ENCODE peak calls at places on chromosome 4, in six cellular contexts. C is cardiac fibroblast; M is stomach; B is uterus; J is epithelial cell of esophagus; X is CD4-positive, alpha-beta T cell. V is an unnamed sample.

GRCh38 chr4:48262926-48263325 is 6.7 kb downstream of the TEC start:
- DNase-seq in J (no peak), M (no peak), B (no peak), C (no peak), X (no peak), V (no peak)

GRCh38 chr4:55008166-55009056 is 117.0 kb downstream of the KDR start:
- DNase-seq in X (no peak), C (peak), M (no peak), J (peak), B (no peak), V (peak)

GRCh38 chr4:158856852-158857251 is 88.0 kb downstream of the FNIP2 start:
- DNase-seq in X (no peak), J (peak), B (no peak), C (peak), M (no peak), V (peak)

GRCh38 chr4:150256841-150257273 is 178.6 kb downstream of the DCLK2 start:
- DNase-seq in J (peak), X (no peak), M (no peak), C (no peak), B (no peak), V (peak)

GRCh38 chr4:37765741-37766140 is 60.7 kb upstream of the PGM2 start:
- DNase-seq in J (no peak), B (no peak), C (no peak), M (no peak), X (no peak), V (no peak)

GRCh38 chr4:112515278-112516075 is 503 bp downstream of the NEUROG2 start:
- DNase-seq in J (peak), X (no peak), B (no peak), C (peak), M (no peak), V (no peak)

GRCh38 chr4:22551550-22551949 is 35.7 kb upstream of the ADGRA3 start:
- DNase-seq in J (no peak), X (no peak), M (no peak), B (no peak), C (peak), V (no peak)

GRCh38 chr4:87911252-87911774 is 64.2 kb upstream of the SPP1 start:
- DNase-seq in J (no peak), M (no peak), X (no peak), B (no peak), C (no peak), V (no peak)

GRCh38 chr4:139735381-139736256 is 70.0 kb downstream of the MGST2 start:
- DNase-seq in X (no peak), M (no peak), J (no peak), B (peak), C (peak), V (no peak)

GRCh38 chr4:8435656-8436121 is 4.8 kb downstream of the ACOX3 start:
- DNase-seq in C (peak), X (no peak), B (no peak), M (peak), J (peak), V (no peak)

GRCh38 chr4:7651461-7651921 is 216.8 kb upstream of the PSAPL1 start:
- DNase-seq in J (peak), C (peak), X (no peak), M (no peak), B (peak), V (peak)

GRCh38 chr4:20883231-20883630 is 183.0 kb downstream of the PACRGL start:
- DNase-seq in M (no peak), B (no peak), X (no peak), C (no peak), J (peak), V (no peak)

GRCh38 chr4:113503691-113504090 is 257.8 kb downstream of the CAMK2D start:
- DNase-seq in J (no peak), B (no peak), C (peak), X (no peak), M (no peak), V (no peak)

GRCh38 chr4:55851885-55852284 is 1.6 kb upstream of the EXOC1 start:
- DNase-seq in C (no peak), X (no peak), M (no peak), B (no peak), J (peak), V (peak)

GRCh38 chr4:73404042-73404441 is at the start of gene ALB:
- DNase-seq in X (no peak), J (no peak), M (no peak), B (no peak), C (no peak), V (no peak)
- TF ChIP-seq CTCF in X (no peak), J (no peak), M (no peak), B (no peak), C (no peak), V (no peak)

DNA sequence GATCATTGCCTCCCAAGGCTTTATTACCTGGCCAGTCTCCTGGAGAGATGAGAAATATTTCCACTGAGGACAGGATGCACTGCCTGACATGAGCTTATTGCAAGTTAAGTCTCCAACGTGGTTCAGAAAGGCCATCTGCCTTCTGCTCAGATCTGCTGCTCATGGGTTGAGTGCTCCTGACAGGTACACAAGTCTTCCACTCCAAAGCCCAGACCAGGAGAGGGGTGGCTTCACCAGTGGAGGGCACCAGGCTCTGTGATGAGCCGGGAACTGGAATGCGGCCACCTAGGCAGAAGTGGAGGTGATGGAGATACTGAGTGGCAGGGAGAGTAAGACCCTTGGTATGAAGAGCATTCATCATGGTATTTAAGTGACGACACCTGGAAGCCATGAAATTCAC is 79.5 kb upstream of the IRF2 start:
- DNase-seq in C (no peak), X (no peak), M (no peak), B (no peak), J (no peak), V (no peak)
- TF ChIP-seq CTCF in C (no peak), X (no peak), M (no peak), B (no peak), J (no peak), V (no peak)

GRCh38 chr4:41933997-41934812 is 1.0 kb upstream of the TMEM33 start:
- DNase-seq in C (no peak), M (no peak), J (peak), B (no peak), X (no peak), V (peak)

GRCh38 chr4:41935652-41936021 is 408 bp downstream of the TMEM33 start:
- DNase-seq in B (no peak), M (no peak), X (no peak), C (peak), J (peak), V (peak)

GRCh38 chr4:41939016-41939623 is 3.9 kb downstream of the TMEM33 start:
- DNase-seq in B (no peak), X (no peak), M (no peak), J (peak), C (peak), V (peak)

GRCh38 chr4:41932988-41933387 is 2.2 kb upstream of the TMEM33 start:
- DNase-seq in J (no peak), C (no peak), M (no peak), B (no peak), X (no peak), V (no peak)

DNA sequence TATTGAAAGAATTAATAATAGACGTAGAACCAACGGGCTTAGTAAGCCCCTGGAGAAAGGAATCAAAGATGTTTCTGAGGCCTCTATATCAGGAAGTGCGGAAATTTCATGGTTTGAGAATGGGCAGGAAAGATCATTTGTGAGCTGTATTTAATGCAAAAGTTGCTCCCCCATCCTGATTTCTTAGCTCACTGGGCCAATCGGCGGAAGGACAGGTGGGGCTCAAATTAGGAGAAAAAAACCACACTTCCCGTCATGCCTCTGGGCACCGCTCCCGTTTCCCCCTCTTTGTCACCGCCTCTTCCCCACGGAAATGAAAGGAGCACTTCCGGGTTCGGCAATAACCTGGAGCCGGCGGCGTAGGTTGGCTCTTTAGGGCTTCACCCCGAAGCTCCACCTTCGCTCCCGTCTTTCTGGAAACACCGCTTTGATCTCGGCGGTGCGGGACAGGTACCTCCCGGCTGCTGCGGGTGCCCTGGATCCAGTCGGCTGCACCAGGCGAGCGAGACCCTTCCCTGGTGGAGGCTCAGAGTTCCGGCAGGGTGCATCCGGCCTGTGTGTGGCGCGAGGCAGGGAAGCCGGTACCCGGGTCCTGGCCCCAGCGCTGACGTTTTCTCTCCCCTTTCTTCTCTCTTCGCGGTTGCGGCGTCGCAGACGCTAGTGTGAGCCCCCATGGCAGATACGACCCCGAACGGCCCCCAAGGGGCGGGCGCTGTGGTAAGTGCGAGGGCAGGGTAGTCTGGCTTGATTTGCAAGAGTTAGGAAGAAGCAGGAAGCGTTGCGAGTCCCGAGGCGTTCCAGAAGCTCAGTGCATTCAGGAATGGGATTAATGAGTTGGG is at the start of gene TMEM33:
- DNase-seq in C (peak), M (peak), X (peak), J (peak), B (peak), V (peak)
- TF ChIP-seq CTCF in C (peak), M (no peak), X (peak), J (peak), B (no peak), V (no peak)

GRCh38 chr4:76748649-76749048 is 149.3 kb downstream of the SOWAHB start:
- DNase-seq in B (no peak), X (no peak), M (peak), C (peak), J (peak), V (peak)
- TF ChIP-seq CTCF in B (peak), X (no peak), M (no peak), C (peak), J (peak), V (peak)

GRCh38 chr4:109332926-109333464 is 30.5 kb upstream of the COL25A1 start:
- DNase-seq in C (no peak), B (no peak), X (no peak), M (no peak), J (no peak), V (peak)
- TF ChIP-seq CTCF in C (peak), B (no peak), X (no peak), M (no peak), J (no peak), V (no peak)

GRCh38 chr4:153518001-153518400 is 51.8 kb downstream of the TMEM131L start:
- DNase-seq in M (peak), J (no peak), X (no peak), B (no peak), C (no peak), V (no peak)
- TF ChIP-seq CTCF in M (no peak), J (no peak), X (no peak), B (no peak), C (no peak), V (no peak)

DNA sequence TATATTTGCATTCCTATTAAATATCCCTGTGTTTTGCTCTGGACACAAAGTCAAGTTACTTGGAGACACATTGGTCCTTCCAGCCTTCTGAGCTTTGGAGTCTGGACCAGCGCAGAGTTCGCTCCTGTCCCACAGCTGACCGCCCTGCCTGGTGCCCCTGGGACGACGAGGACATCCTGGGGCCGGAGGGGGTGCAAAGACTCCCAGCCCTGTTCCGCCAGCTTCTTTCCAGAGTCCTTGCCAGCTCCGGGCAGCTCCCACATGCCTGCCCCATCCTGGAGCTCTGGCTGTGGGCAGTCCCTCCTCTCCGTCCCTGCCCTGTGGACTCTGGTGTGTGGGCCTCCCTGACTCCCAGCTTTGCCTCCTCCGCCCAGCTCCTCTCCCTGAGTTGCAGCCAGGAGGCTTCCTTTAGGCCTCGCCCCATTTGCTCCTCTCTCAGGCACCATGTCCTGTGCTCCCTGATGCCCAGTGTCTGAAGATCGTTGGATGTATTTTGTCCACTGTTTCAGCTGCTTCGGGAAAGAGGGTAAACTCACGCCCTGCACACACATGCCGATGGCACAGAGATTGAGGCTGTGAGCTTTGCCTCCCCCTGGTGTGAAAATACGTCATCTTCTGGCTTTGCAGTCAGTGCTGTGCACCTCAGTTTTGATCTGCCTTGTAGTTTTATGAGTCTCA is 4.9 kb upstream of the PCGF3 start:
- DNase-seq in J (no peak), X (no peak), C (no peak), M (no peak), B (no peak), V (no peak)
- TF ChIP-seq CTCF in J (peak), X (no peak), C (no peak), M (no peak), B (no peak), V (no peak)

DNA sequence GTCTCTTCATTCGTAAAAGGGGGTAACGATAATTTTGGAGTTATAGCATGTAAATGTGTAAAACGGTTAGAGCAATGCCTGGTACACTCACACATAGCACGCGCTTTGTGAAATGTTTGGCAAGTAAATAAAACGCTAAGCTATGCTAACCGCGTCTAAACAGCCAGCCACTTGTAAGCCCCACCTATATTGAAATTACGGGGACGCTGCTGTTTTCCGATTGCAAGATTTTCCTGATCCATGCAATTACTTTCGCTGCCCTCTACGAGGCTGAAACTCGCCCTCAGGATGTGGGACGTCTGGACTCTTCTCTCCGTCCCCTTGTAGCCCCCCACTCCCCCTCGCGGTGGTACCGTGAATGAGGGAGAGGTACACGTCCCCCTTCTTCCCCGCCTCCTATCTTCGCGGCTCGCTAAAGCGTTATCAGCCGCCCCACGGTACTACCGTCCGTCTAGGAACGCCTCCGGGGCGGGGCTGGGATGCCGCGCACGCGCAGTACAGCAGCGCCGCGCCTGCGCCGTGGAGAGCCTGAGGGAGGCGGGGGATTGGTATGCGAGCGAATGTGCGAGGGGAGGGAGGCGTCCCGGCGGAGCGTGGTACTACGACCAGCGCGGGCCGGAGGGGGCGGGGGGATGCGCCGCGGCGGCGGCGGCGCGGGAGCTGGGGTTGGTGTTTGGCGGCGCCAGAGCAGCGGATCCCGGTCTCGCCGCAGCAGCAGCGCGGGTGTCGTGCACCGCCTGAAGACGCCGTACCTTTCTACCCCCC is at the start of gene STIM2:
- DNase-seq in B (peak), C (peak), J (peak), M (peak), X (peak), V (peak)
- TF ChIP-seq CTCF in B (peak), C (peak), J (peak), M (peak), X (peak), V (no peak)

V was measured in MCF 10A.